ENCODE peak calls at places on chromosome 10, in nine cellular contexts. U, K, Y, B, W, F, X, V and D are unnamed samples.

GRCh38 chr10:120942806-120943413 is 91.7 kb downstream of the WDR11 start:
- DNase-seq in U (peak), K (peak), Y (peak), B (peak), W (peak), F (peak), X (peak), V (peak), D (peak)

GRCh38 chr10:69649771-69650550 is 19.9 kb downstream of the FAM241B start:
- DNase-seq in U (no peak), K (no peak), Y (no peak), B (no peak), W (no peak), F (no peak), X (no peak), V (no peak), D (no peak)

GRCh38 chr10:30671011-30671616 is 41.6 kb upstream of the LYZL2 start:
- DNase-seq in U (peak), K (peak), Y (no peak), B (peak), W (peak), F (peak), X (peak), V (no peak), D (no peak)

GRCh38 chr10:128173383-128173782 is 47.2 kb upstream of the MKI67 start:
- DNase-seq in U (no peak), K (no peak), Y (no peak), B (no peak), W (peak), F (no peak), X (no peak), V (no peak), D (no peak)

GRCh38 chr10:121289800-121290199 is 308.4 kb downstream of the FGFR2 start:
- DNase-seq in U (no peak), K (no peak), Y (no peak), B (no peak), W (no peak), F (no peak), X (no peak), V (no peak), D (no peak)

GRCh38 chr10:122139627-122140151 is 131.4 kb upstream of the BTBD16 start:
- DNase-seq in U (no peak), K (peak), Y (no peak), B (peak), W (no peak), F (no peak), X (no peak), V (no peak), D (no peak)

GRCh38 chr10:101097881-101098280 is 33.2 kb upstream of the TLX1 start:
- DNase-seq in U (no peak), K (no peak), Y (no peak), B (no peak), W (no peak), F (no peak), X (no peak), V (no peak), D (no peak)

GRCh38 chr10:4267084-4267774 is 482.2 kb upstream of the KLF6 start:
- DNase-seq in U (no peak), K (no peak), Y (no peak), B (no peak), W (peak), F (no peak), X (no peak), V (no peak), D (no peak)

GRCh38 chr10:79084012-79084971 is 15.5 kb downstream of the ZMIZ1 start:
- DNase-seq in U (peak), K (no peak), Y (peak), B (peak), W (peak), F (peak), X (peak), V (peak), D (no peak)

GRCh38 chr10:69242844-69243212 is 22.7 kb downstream of the HKDC1 start:
- DNase-seq in U (peak), K (no peak), Y (no peak), B (no peak), W (no peak), F (no peak), X (peak), V (no peak), D (no peak)

GRCh38 chr10:92846-93245 is 42.4 kb upstream of the ZMYND11 start:
- DNase-seq in U (no peak), K (no peak), Y (no peak), B (no peak), W (no peak), F (no peak), X (no peak), V (no peak), D (no peak)

GRCh38 chr10:88926484-88927249 is 25.9 kb downstream of the ACTA2 start:
- DNase-seq in U (peak), K (no peak), Y (no peak), B (no peak), W (peak), F (no peak), X (no peak), V (no peak), D (no peak)

GRCh38 chr10:43203491-43204393 is 63.1 kb downstream of the RASGEF1A start:
- DNase-seq in U (peak), K (peak), Y (peak), B (peak), W (no peak), F (peak), X (peak), V (no peak), D (peak)

GRCh38 chr10:87750001-87750651 is 67.9 kb downstream of the ATAD1 start:
- DNase-seq in U (peak), K (no peak), Y (no peak), B (no peak), W (peak), F (no peak), X (no peak), V (no peak), D (no peak)

GRCh38 chr10:30294506-30295280 is 54.4 kb downstream of the MTPAP start:
- DNase-seq in U (no peak), K (no peak), Y (no peak), B (no peak), W (no peak), F (no peak), X (no peak), V (no peak), D (no peak)

GRCh38 chr10:101495324-101495925 is 92.6 kb downstream of the POLL start:
- DNase-seq in U (peak), K (peak), Y (no peak), B (no peak), W (peak), F (no peak), X (no peak), V (no peak), D (no peak)

GRCh38 chr10:34538291-34538829 is 276.7 kb downstream of the PARD3 start:
- DNase-seq in U (no peak), K (no peak), Y (no peak), B (no peak), W (peak), F (no peak), X (no peak), V (no peak), D (no peak)

GRCh38 chr10:111104811-111105210 is 28.0 kb downstream of the ADRA2A start:
- DNase-seq in U (no peak), K (no peak), Y (no peak), B (no peak), W (no peak), F (no peak), X (no peak), V (no peak), D (no peak)

GRCh38 chr10:30985552-30985951 is 46.1 kb downstream of the ZNF438 start:
- DNase-seq in U (no peak), K (no peak), Y (no peak), B (no peak), W (peak), F (no peak), X (no peak), V (no peak), D (no peak)

GRCh38 chr10:5640501-5640900 is 25.9 kb downstream of the ASB13 start:
- DNase-seq in U (no peak), K (no peak), Y (no peak), B (no peak), W (no peak), F (no peak), X (no peak), V (no peak), D (no peak)

GRCh38 chr10:125263551-125263950 is 103.2 kb upstream of the CTBP2 start:
- DNase-seq in U (no peak), K (no peak), Y (no peak), B (no peak), W (no peak), F (no peak), X (no peak), V (no peak), D (no peak)

GRCh38 chr10:80622153-80622552 is 84.5 kb downstream of the SH2D4B start:
- DNase-seq in U (no peak), K (no peak), Y (no peak), B (no peak), W (no peak), F (no peak), X (no peak), V (no peak), D (no peak)

GRCh38 chr10:74544106-74544505 is 282.3 kb upstream of the KAT6B start:
- DNase-seq in U (no peak), K (no peak), Y (no peak), B (no peak), W (peak), F (no peak), X (no peak), V (no peak), D (no peak)

GRCh38 chr10:25068152-25069058 is 52.0 kb downstream of the THNSL1 start:
- DNase-seq in U (no peak), K (no peak), Y (no peak), B (no peak), W (peak), F (no peak), X (no peak), V (no peak), D (no peak)

GRCh38 chr10:15427836-15428414 is 56.8 kb upstream of the FAM171A1 start:
- DNase-seq in U (peak), K (no peak), Y (no peak), B (no peak), W (peak), F (no peak), X (no peak), V (no peak), D (no peak)

GRCh38 chr10:30436200-30436599 is 2.2 kb downstream of the MAP3K8 start:
- DNase-seq in U (peak), K (no peak), Y (no peak), B (no peak), W (peak), F (no peak), X (no peak), V (no peak), D (no peak)

GRCh38 chr10:6530211-6530840 is 49.8 kb downstream of the PRKCQ start:
- DNase-seq in U (no peak), K (no peak), Y (peak), B (no peak), W (no peak), F (no peak), X (no peak), V (no peak), D (no peak)

GRCh38 chr10:131082991-131083465 is 228.5 kb downstream of the TCERG1L start:
- DNase-seq in U (no peak), K (no peak), Y (no peak), B (no peak), W (no peak), F (peak), X (no peak), V (no peak), D (no peak)

GRCh38 chr10:47058961-47059391 is 147.7 kb downstream of the PTPN20 start:
- DNase-seq in U (no peak), K (no peak), Y (no peak), B (peak), W (no peak), F (no peak), X (no peak), V (no peak), D (no peak)

GRCh38 chr10:8300925-8301707 is 246.6 kb downstream of the GATA3 start:
- DNase-seq in U (no peak), K (peak), Y (no peak), B (no peak), W (no peak), F (no peak), X (no peak), V (no peak), D (no peak)

GRCh38 chr10:52451817-52452216 is 137.7 kb downstream of the DKK1 start:
- DNase-seq in U (no peak), K (no peak), Y (no peak), B (no peak), W (peak), F (no peak), X (no peak), V (no peak), D (no peak)

GRCh38 chr10:89838002-89838615 is 136.7 kb downstream of the KIF20B start:
- DNase-seq in U (no peak), K (no peak), Y (no peak), B (no peak), W (no peak), F (no peak), X (no peak), V (no peak), D (no peak)

GRCh38 chr10:119251315-119251708 is 43.9 kb downstream of the GRK5 start:
- DNase-seq in U (no peak), K (no peak), Y (no peak), B (no peak), W (peak), F (peak), X (no peak), V (no peak), D (no peak)

GRCh38 chr10:119254355-119254754 is 47.0 kb downstream of the GRK5 start:
- DNase-seq in U (no peak), K (no peak), Y (no peak), B (no peak), W (no peak), F (no peak), X (no peak), V (no peak), D (no peak)

GRCh38 chr10:119252470-119253151 is 45.2 kb downstream of the GRK5 start:
- DNase-seq in U (no peak), K (no peak), Y (no peak), B (no peak), W (no peak), F (no peak), X (no peak), V (no peak), D (no peak)

GRCh38 chr10:119252051-119252465 is 44.7 kb downstream of the GRK5 start:
- DNase-seq in U (no peak), K (peak), Y (no peak), B (no peak), W (peak), F (no peak), X (no peak), V (no peak), D (no peak)

GRCh38 chr10:119253433-119254174 is 46.2 kb downstream of the GRK5 start:
- DNase-seq in U (no peak), K (peak), Y (peak), B (peak), W (peak), F (peak), X (no peak), V (peak), D (no peak)
- TF ChIP-seq CTCF in U (no peak), K (no peak), Y (no peak), B (no peak), W (peak), F (no peak), X (no peak), V (peak), D (no peak)

DNA sequence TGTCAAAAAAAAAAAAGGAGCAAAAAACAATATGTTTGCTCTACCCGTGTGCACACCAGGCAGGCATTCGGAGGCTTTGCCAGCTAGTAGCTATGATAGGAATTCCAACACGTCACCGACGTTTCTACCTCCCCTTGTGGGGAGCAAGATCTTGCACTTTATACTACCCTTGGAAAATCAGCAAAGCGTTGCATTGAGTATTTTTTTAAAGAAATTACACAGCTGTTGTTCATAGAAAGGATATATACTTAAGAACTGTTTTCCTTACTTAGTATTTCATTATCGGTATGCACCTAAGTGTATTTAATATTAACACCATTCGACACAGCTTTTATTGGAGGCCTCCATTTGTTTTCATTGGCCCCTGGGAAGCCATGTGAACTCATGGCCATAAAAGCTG is 159.9 kb upstream of the MGMT start:
- DNase-seq in U (no peak), K (no peak), Y (no peak), B (no peak), W (no peak), F (no peak), X (no peak), V (no peak), D (no peak)
- TF ChIP-seq CTCF in U (no peak), K (no peak), Y (no peak), B (no peak), W (no peak), F (no peak), X (no peak), V (no peak), D (no peak)

GRCh38 chr10:12690525-12691139 is 310.9 kb downstream of the CCDC3 start:
- DNase-seq in U (no peak), K (no peak), Y (no peak), B (no peak), W (peak), F (no peak), X (no peak), V (no peak), D (no peak)
- TF ChIP-seq CTCF in U (no peak), K (no peak), Y (no peak), B (no peak), W (peak), F (no peak), X (no peak), V (no peak), D (no peak)

GRCh38 chr10:93415693-93416092 is 66.4 kb downstream of the MYOF start:
- DNase-seq in U (no peak), K (no peak), Y (no peak), B (no peak), W (no peak), F (no peak), X (no peak), V (no peak), D (no peak)
- TF ChIP-seq CTCF in U (peak), K (no peak), Y (no peak), B (no peak), W (peak), F (no peak), X (peak), V (no peak), D (no peak)